ENCODE peak calls at places on chromosomes 13 and 19, in ten cellular contexts. E is HS-27A; P is AG04450; I is AG08395; Y is RWPE1; Q is mammary epithelial cell; A is islet precursor cell; D is BJ; N is dorsolateral prefrontal cortex; B is stimulated activated naive CD8-positive, alpha-beta T cell treated with anti-CD3 and anti-CD28 coated beads, Interleukin-15, amount 100 ng/mL, for 72 hours. K is an unnamed sample.

GRCh38 chr19:38034153-38034835 is 127.3 kb downstream of the SIPA1L3 start:
- DNase-seq in E (no peak), P (no peak), I (no peak), Y (no peak), Q (no peak), A (no peak), D (no peak), N (no peak), B (no peak), K (peak)

GRCh38 chr13:40933508-40933907 is 85.6 kb downstream of the ELF1 start:
- DNase-seq in E (no peak), P (no peak), I (no peak), Y (no peak), Q (no peak), A (no peak), D (no peak), N (no peak), B (no peak), K (no peak)

GRCh38 chr13:25732146-25732865 is 319.5 kb downstream of the SHISA2 start:
- DNase-seq in E (no peak), P (no peak), I (peak), Y (no peak), Q (peak), A (no peak), D (no peak), N (no peak), B (no peak), K (peak)

GRCh38 chr19:45123440-45123850 is 30.5 kb downstream of the PPP1R37 start:
- DNase-seq in E (no peak), P (no peak), I (no peak), Y (peak), Q (peak), A (peak), D (no peak), N (no peak), B (no peak), K (no peak)

GRCh38 chr19:10916602-10917001 is 11.8 kb downstream of the YIPF2 start:
- DNase-seq in E (no peak), P (no peak), I (no peak), Y (no peak), Q (no peak), A (no peak), D (no peak), N (no peak), B (no peak), K (no peak)

GRCh38 chr13:45393941-45394570 is 24.1 kb downstream of the SLC25A30 start:
- DNase-seq in E (no peak), P (no peak), I (peak), Y (peak), Q (peak), A (peak), D (no peak), N (peak), B (peak), K (peak)

GRCh38 chr13:58843567-58843966 is 1212.0 kb downstream of the PCDH17 start:
- DNase-seq in E (no peak), P (no peak), I (no peak), Y (no peak), Q (no peak), A (no peak), D (no peak), N (no peak), B (no peak), K (no peak)

GRCh38 chr13:109809216-109809890 is 23.0 kb upstream of the IRS2 start:
- DNase-seq in E (no peak), P (no peak), I (no peak), Y (no peak), Q (no peak), A (no peak), D (no peak), N (no peak), B (no peak), K (no peak)

GRCh38 chr13:27853345-27853744 is 61.1 kb downstream of the GSX1 start:
- DNase-seq in E (no peak), P (no peak), I (no peak), Y (no peak), Q (no peak), A (no peak), D (no peak), N (no peak), B (no peak), K (no peak)

GRCh38 chr13:40508112-40508511 is 158.3 kb downstream of the FOXO1 start:
- DNase-seq in E (no peak), P (no peak), I (peak), Y (no peak), Q (peak), A (no peak), D (peak), N (no peak), B (no peak), K (peak)

GRCh38 chr19:55640043-55640576 is 692 bp upstream of the ZNF580 start:
- DNase-seq in E (peak), P (no peak), I (peak), Y (no peak), Q (peak), A (peak), D (no peak), N (peak), B (peak), K (peak)

GRCh38 chr19:11963566-11964355 is 1.1 kb upstream of the ZNF763 start:
- DNase-seq in E (no peak), P (no peak), I (peak), Y (peak), Q (peak), A (peak), D (no peak), N (peak), B (peak), K (peak)

GRCh38 chr19:28466107-28467045 is 746.6 kb downstream of the UQCRFS1 start:
- DNase-seq in E (peak), P (no peak), I (peak), Y (no peak), Q (peak), A (peak), D (no peak), N (peak), B (peak), K (peak)

GRCh38 chr13:52025475-52026245 is 1.2 kb downstream of the UTP14C start:
- DNase-seq in E (no peak), P (no peak), I (no peak), Y (no peak), Q (no peak), A (no peak), D (no peak), N (no peak), B (no peak), K (no peak)

GRCh38 chr19:13355356-13355755 is 150.9 kb downstream of the CACNA1A start:
- DNase-seq in E (no peak), P (no peak), I (no peak), Y (no peak), Q (no peak), A (no peak), D (no peak), N (no peak), B (no peak), K (no peak)

GRCh38 chr13:97256343-97256783 is 34.2 kb downstream of the MBNL2 start:
- DNase-seq in E (peak), P (peak), I (peak), Y (peak), Q (peak), A (peak), D (peak), N (no peak), B (no peak), K (peak)

GRCh38 chr13:30787747-30788535 is 52.6 kb downstream of the ALOX5AP start:
- DNase-seq in E (no peak), P (no peak), I (no peak), Y (no peak), Q (no peak), A (no peak), D (no peak), N (no peak), B (no peak), K (no peak)

GRCh38 chr13:31903072-31903815 is 128.3 kb upstream of the FRY start:
- DNase-seq in E (no peak), P (no peak), I (no peak), Y (no peak), Q (no peak), A (no peak), D (no peak), N (no peak), B (no peak), K (no peak)